ENCODE peak calls at places on chromosomes 1 and 21, in seven cellular contexts. One of them, this sample, is unnamed.

GRCh38 chr21:33937931-33938339 is 22.3 kb upstream of the ATP5PO start:
- DNase-seq in G401: no peak
- DNase-seq in CD8-positive, alpha-beta memory T cell: peak; percentile 42
- DNase-seq in foreskin fibroblast: no peak
- DNase-seq in fibroblast of lung: no peak
- DNase-seq in EH: no peak
- DNase-seq in caudate nucleus: no peak
- DNase-seq in this sample: no peak

GRCh38 chr1:63317007-63317813 is 5.2 kb upstream of the FOXD3 start:
- DNase-seq in G401: peak; percentile 15
- DNase-seq in CD8-positive, alpha-beta memory T cell: no peak
- DNase-seq in foreskin fibroblast: peak; percentile 67
- DNase-seq in fibroblast of lung: peak; percentile 53
- DNase-seq in EH: peak; percentile 58
- DNase-seq in caudate nucleus: no peak
- DNase-seq in this sample: peak; percentile 93

GRCh38 chr1:244064621-244065020 is 13.5 kb downstream of the ZBTB18 start:
- DNase-seq in G401: peak; percentile 53
- DNase-seq in CD8-positive, alpha-beta memory T cell: no peak
- DNase-seq in foreskin fibroblast: no peak
- DNase-seq in fibroblast of lung: no peak
- DNase-seq in EH: no peak
- DNase-seq in caudate nucleus: no peak
- DNase-seq in this sample: no peak

GRCh38 chr1:53862507-53862906 is 24.4 kb upstream of the NDC1 start:
- DNase-seq in G401: no peak
- DNase-seq in CD8-positive, alpha-beta memory T cell: no peak
- DNase-seq in foreskin fibroblast: no peak
- DNase-seq in fibroblast of lung: no peak
- DNase-seq in EH: no peak
- DNase-seq in caudate nucleus: no peak
- DNase-seq in this sample: no peak

GRCh38 chr21:40717008-40717407 is 129.9 kb downstream of the DSCAM start:
- DNase-seq in G401: no peak
- DNase-seq in CD8-positive, alpha-beta memory T cell: no peak
- DNase-seq in foreskin fibroblast: no peak
- DNase-seq in fibroblast of lung: no peak
- DNase-seq in EH: no peak
- DNase-seq in caudate nucleus: no peak
- DNase-seq in this sample: no peak

GRCh38 chr1:10969971-10970332 is 42.5 kb upstream of the TARDBP start:
- DNase-seq in G401: no peak
- DNase-seq in CD8-positive, alpha-beta memory T cell: no peak
- DNase-seq in foreskin fibroblast: no peak
- DNase-seq in fibroblast of lung: no peak
- DNase-seq in EH: no peak
- DNase-seq in caudate nucleus: no peak
- DNase-seq in this sample: no peak

GRCh38 chr21:31658053-31658452 is 1.4 kb upstream of the SOD1 start:
- DNase-seq in G401: no peak
- DNase-seq in CD8-positive, alpha-beta memory T cell: no peak
- DNase-seq in foreskin fibroblast: no peak
- DNase-seq in fibroblast of lung: no peak
- DNase-seq in EH: no peak
- DNase-seq in caudate nucleus: no peak
- DNase-seq in this sample: peak; percentile 6

GRCh38 chr1:76939107-76939816 is 72.0 kb downstream of the ST6GALNAC5 start:
- DNase-seq in G401: no peak
- DNase-seq in CD8-positive, alpha-beta memory T cell: no peak
- DNase-seq in foreskin fibroblast: peak; percentile 82
- DNase-seq in fibroblast of lung: peak; percentile 62
- DNase-seq in EH: peak; percentile 89
- DNase-seq in caudate nucleus: no peak
- DNase-seq in this sample: peak; percentile 81

GRCh38 chr1:155207578-155208405 is at the start of gene THBS3:
- DNase-seq in G401: peak; percentile 36
- DNase-seq in CD8-positive, alpha-beta memory T cell: no peak
- DNase-seq in foreskin fibroblast: peak; percentile 67
- DNase-seq in fibroblast of lung: peak; percentile 28
- DNase-seq in EH: peak; percentile 67
- DNase-seq in caudate nucleus: peak; percentile 54
- DNase-seq in this sample: no peak

GRCh38 chr21:44730028-44730395 is 18.6 kb upstream of the TSPEAR start:
- DNase-seq in G401: no peak
- DNase-seq in CD8-positive, alpha-beta memory T cell: no peak
- DNase-seq in foreskin fibroblast: no peak
- DNase-seq in fibroblast of lung: no peak
- DNase-seq in EH: no peak
- DNase-seq in caudate nucleus: no peak
- DNase-seq in this sample: no peak

GRCh38 chr1:7482077-7482476 is 289.0 kb upstream of the VAMP3 start:
- DNase-seq in G401: no peak
- DNase-seq in CD8-positive, alpha-beta memory T cell: no peak
- DNase-seq in foreskin fibroblast: no peak
- DNase-seq in fibroblast of lung: no peak
- DNase-seq in EH: no peak
- DNase-seq in caudate nucleus: no peak
- DNase-seq in this sample: no peak

GRCh38 chr1:94926915-94927404 is at the start of gene CNN3:
- DNase-seq in G401: peak; percentile 89
- DNase-seq in CD8-positive, alpha-beta memory T cell: peak; percentile 44
- DNase-seq in foreskin fibroblast: peak; percentile 98
- DNase-seq in fibroblast of lung: peak; percentile 93
- DNase-seq in EH: peak; percentile 95
- DNase-seq in caudate nucleus: peak; percentile 86
- DNase-seq in this sample: no peak

GRCh38 chr1:44947774-44948311 is 38.6 kb downstream of the EIF2B3 start:
- DNase-seq in G401: peak; percentile 50
- DNase-seq in CD8-positive, alpha-beta memory T cell: no peak
- DNase-seq in foreskin fibroblast: peak; percentile 24
- DNase-seq in fibroblast of lung: no peak
- DNase-seq in EH: peak; percentile 15
- DNase-seq in caudate nucleus: no peak
- DNase-seq in this sample: no peak

GRCh38 chr21:31397939-31398338 is 53.9 kb upstream of the TIAM1 start:
- DNase-seq in G401: no peak
- DNase-seq in CD8-positive, alpha-beta memory T cell: no peak
- DNase-seq in foreskin fibroblast: no peak
- DNase-seq in fibroblast of lung: no peak
- DNase-seq in EH: no peak
- DNase-seq in caudate nucleus: no peak
- DNase-seq in this sample: no peak

GRCh38 chr1:156638596-156638995 is 3.3 kb upstream of the BCAN start:
- DNase-seq in G401: no peak
- DNase-seq in CD8-positive, alpha-beta memory T cell: no peak
- DNase-seq in foreskin fibroblast: no peak
- DNase-seq in fibroblast of lung: no peak
- DNase-seq in EH: no peak
- DNase-seq in caudate nucleus: peak; percentile 60
- DNase-seq in this sample: no peak

GRCh38 chr1:210236840-210237409 is 4.3 kb downstream of the SERTAD4 start:
- DNase-seq in G401: peak; percentile 50
- DNase-seq in CD8-positive, alpha-beta memory T cell: no peak
- DNase-seq in foreskin fibroblast: peak; percentile 74
- DNase-seq in fibroblast of lung: peak; percentile 87
- DNase-seq in EH: peak; percentile 40
- DNase-seq in caudate nucleus: peak; percentile 48
- DNase-seq in this sample: no peak

GRCh38 chr1:15834406-15835204 is 12.9 kb upstream of the SPEN start:
- DNase-seq in G401: peak; percentile 92
- DNase-seq in CD8-positive, alpha-beta memory T cell: peak; percentile 84
- DNase-seq in foreskin fibroblast: peak; percentile 95
- DNase-seq in fibroblast of lung: peak; percentile 95
- DNase-seq in EH: peak; percentile 90
- DNase-seq in caudate nucleus: peak; percentile 89
- DNase-seq in this sample: peak; percentile 94

GRCh38 chr1:220222939-220223338 is 49.3 kb downstream of the RAB3GAP2 start:
- DNase-seq in G401: no peak
- DNase-seq in CD8-positive, alpha-beta memory T cell: no peak
- DNase-seq in foreskin fibroblast: no peak
- DNase-seq in fibroblast of lung: no peak
- DNase-seq in EH: no peak
- DNase-seq in caudate nucleus: no peak
- DNase-seq in this sample: no peak

GRCh38 chr1:110672753-110673108 is 2.0 kb downstream of the KCNA3 start:
- DNase-seq in G401: peak; percentile 49
- DNase-seq in CD8-positive, alpha-beta memory T cell: peak; percentile 14
- DNase-seq in foreskin fibroblast: no peak
- DNase-seq in fibroblast of lung: no peak
- DNase-seq in EH: no peak
- DNase-seq in caudate nucleus: no peak
- DNase-seq in this sample: no peak

GRCh38 chr21:46000182-46000730 is 18.7 kb downstream of the COL6A1 start:
- DNase-seq in G401: no peak
- DNase-seq in CD8-positive, alpha-beta memory T cell: no peak
- DNase-seq in foreskin fibroblast: peak; percentile 13
- DNase-seq in fibroblast of lung: no peak
- DNase-seq in EH: no peak
- DNase-seq in caudate nucleus: no peak
- DNase-seq in this sample: no peak

GRCh38 chr1:61337037-61337436 is 254.7 kb downstream of the NFIA start:
- DNase-seq in G401: no peak
- DNase-seq in CD8-positive, alpha-beta memory T cell: no peak
- DNase-seq in foreskin fibroblast: peak; percentile 26
- DNase-seq in fibroblast of lung: peak; percentile 11
- DNase-seq in EH: no peak
- DNase-seq in caudate nucleus: no peak
- DNase-seq in this sample: no peak

GRCh38 chr1:97920275-97920831 is 481 bp downstream of the DPYD start:
- DNase-seq in G401: no peak
- DNase-seq in CD8-positive, alpha-beta memory T cell: no peak
- DNase-seq in foreskin fibroblast: peak; percentile 51
- DNase-seq in fibroblast of lung: peak; percentile 44
- DNase-seq in EH: peak; percentile 59
- DNase-seq in caudate nucleus: no peak
- DNase-seq in this sample: peak; percentile 64

This sample was measured in OCI-M1.